ENCODE peak calls at places on chromosomes 5 and 9, in five cellular contexts. O is T-helper 17 cell; D is upper lobe of right lung; Y is CD8-positive, alpha-beta T cell; G is left lung. S is an unnamed sample.

GRCh38 chr5:147822686-147823491 is 8.6 kb downstream of the SPINK1 start:
- ATAC-seq in O (peak; percentile 86), D (peak; percentile 93), Y (peak; percentile 85), G (peak; percentile 94), S (peak; percentile 78)

GRCh38 chr5:9399094-9399493 is 146.8 kb downstream of the SEMA5A start:
- ATAC-seq in O (no peak), D (no peak), Y (no peak), G (no peak), S (no peak)

GRCh38 chr5:53469946-53470687 is 10.3 kb upstream of the FST start:
- ATAC-seq in O (no peak), D (peak; percentile 73), Y (no peak), G (no peak), S (no peak)

GRCh38 chr9:12859704-12860251 is 85.0 kb downstream of the LURAP1L start:
- ATAC-seq in O (no peak), D (no peak), Y (no peak), G (peak; percentile 42), S (peak; percentile 96)

GRCh38 chr5:173830421-173830820 is 57.7 kb upstream of the CPEB4 start:
- ATAC-seq in O (no peak), D (no peak), Y (no peak), G (no peak), S (peak; percentile 67)

GRCh38 chr9:127437497-127438264 is 13.5 kb downstream of the ZNF79 start:
- ATAC-seq in O (peak; percentile 95), D (no peak), Y (peak; percentile 80), G (no peak), S (no peak)

GRCh38 chr9:124037790-124038189 is 26.2 kb downstream of the LHX2 start:
- ATAC-seq in O (no peak), D (no peak), Y (no peak), G (no peak), S (no peak)

GRCh38 chr5:3634061-3634460 is 38.4 kb downstream of the IRX1 start:
- ATAC-seq in O (no peak), D (no peak), Y (no peak), G (no peak), S (peak; percentile 23)

GRCh38 chr5:14669975-14670374 is 5.5 kb downstream of the OTULIN start:
- ATAC-seq in O (no peak), D (no peak), Y (no peak), G (no peak), S (peak; percentile 46)

GRCh38 chr9:137876269-137876668 is 1.3 kb upstream of the CACNA1B start:
- ATAC-seq in O (no peak), D (no peak), Y (no peak), G (no peak), S (no peak)

GRCh38 chr5:37272564-37272963 is 23.4 kb upstream of the CPLANE1 start:
- ATAC-seq in O (no peak), D (peak; percentile 98), Y (no peak), G (peak; percentile 100), S (peak; percentile 60)

GRCh38 chr5:106894964-106895363 is 775.8 kb downstream of the EFNA5 start:
- ATAC-seq in O (no peak), D (peak; percentile 75), Y (no peak), G (peak; percentile 22), S (no peak)

GRCh38 chr5:52738095-52738506 is 49.6 kb upstream of the ITGA1 start:
- ATAC-seq in O (peak; percentile 36), D (no peak), Y (no peak), G (no peak), S (no peak)

GRCh38 chr5:72451771-72452505 is 55.3 kb downstream of the ZNF366 start:
- ATAC-seq in O (no peak), D (peak; percentile 57), Y (no peak), G (peak; percentile 63), S (peak; percentile 51)

GRCh38 chr9:40884072-40884901 is 244.2 kb downstream of the FOXD4L6 start:
- ATAC-seq in O (no peak), D (peak; percentile 56), Y (no peak), G (no peak), S (peak; percentile 18)

GRCh38 chr5:58153255-58153654 is 306.6 kb downstream of the PLK2 start:
- ATAC-seq in O (no peak), D (no peak), Y (no peak), G (no peak), S (no peak)

GRCh38 chr5:131246515-131246914 is 17.3 kb upstream of the CDC42SE2 start:
- ATAC-seq in O (no peak), D (no peak), Y (no peak), G (no peak), S (no peak)

GRCh38 chr5:4659836-4660235 is 480.3 kb upstream of the ADAMTS16 start:
- ATAC-seq in O (no peak), D (no peak), Y (no peak), G (no peak), S (no peak)

GRCh38 chr9:22211588-22212360 is 202.7 kb upstream of the CDKN2B start:
- ATAC-seq in O (no peak), D (peak; percentile 46), Y (no peak), G (peak; percentile 69), S (peak; percentile 68)

GRCh38 chr9:101399641-101399965 is 952 bp downstream of the ZNF189 start:
- ATAC-seq in O (no peak), D (no peak), Y (no peak), G (no peak), S (no peak)

GRCh38 chr9:114616684-114617520 is 5.8 kb downstream of the TMEM268 start:
- ATAC-seq in O (peak; percentile 56), D (peak; percentile 51), Y (no peak), G (peak; percentile 21), S (peak; percentile 17)

GRCh38 chr5:56159521-56159947 is 73.6 kb downstream of the ANKRD55 start:
- ATAC-seq in O (no peak), D (peak; percentile 76), Y (no peak), G (peak; percentile 30), S (no peak)

GRCh38 chr9:122477826-122478225 is at the start of gene OR1J1:
- ATAC-seq in O (no peak), D (no peak), Y (no peak), G (no peak), S (no peak)

GRCh38 chr9:105841562-105841961 is 147.2 kb downstream of the TMEM38B start:
- ATAC-seq in O (no peak), D (no peak), Y (no peak), G (no peak), S (no peak)

GRCh38 chr5:145869753-145870152 is 3.1 kb downstream of the GRXCR2 start:
- ATAC-seq in O (no peak), D (no peak), Y (no peak), G (no peak), S (no peak)

GRCh38 chr5:76291305-76292077 is 111.6 kb upstream of the IQGAP2 start:
- ATAC-seq in O (no peak), D (no peak), Y (no peak), G (no peak), S (no peak)

S was measured in esophagus mucosa.